ENCODE peak calls at places on chromosome 1, in eight cellular contexts. K is pancreas, C is adipocyte, E is breast epithelium, W is aorta, L is lower lobe of right lung, N is hepatocyte, B is ovary. I is an unnamed sample.

GRCh38 chr1:244636488-244637259 is 16.3 kb upstream of the DESI2 start:
- DNase-seq in K (no peak), C (no peak), E (no peak), W (no peak), L (no peak), N (no peak), B (no peak), I (no peak)

GRCh38 chr1:27863552-27863943 is 8.8 kb upstream of the THEMIS2 start:
- DNase-seq in K (no peak), C (no peak), E (no peak), W (no peak), L (peak; percentile 77), N (no peak), B (no peak), I (no peak)

GRCh38 chr1:3992103-3992556 is 92.1 kb upstream of the C1orf174 start:
- DNase-seq in K (no peak), C (peak; percentile 1), E (peak; percentile 31), W (no peak), L (no peak), N (no peak), B (no peak), I (no peak)

GRCh38 chr1:15002325-15002724 is 151.2 kb upstream of the TMEM51 start:
- DNase-seq in K (no peak), C (no peak), E (no peak), W (no peak), L (no peak), N (no peak), B (no peak), I (no peak)

GRCh38 chr1:100896481-100896982 is 642 bp downstream of the SLC30A7 start:
- DNase-seq in K (peak; percentile 13), C (peak; percentile 77), E (no peak), W (no peak), L (no peak), N (peak; percentile 70), B (no peak), I (no peak)

GRCh38 chr1:210499956-210500355 is 171.3 kb downstream of the HHAT start:
- DNase-seq in K (no peak), C (peak; percentile 4), E (no peak), W (no peak), L (no peak), N (no peak), B (no peak), I (no peak)

GRCh38 chr1:50978852-50979781 is 9.1 kb downstream of the CDKN2C start:
- DNase-seq in K (peak; percentile 32), C (peak; percentile 58), E (no peak), W (no peak), L (no peak), N (no peak), B (no peak), I (no peak)

GRCh38 chr1:213761845-213762407 is 225.8 kb upstream of the PROX1 start:
- DNase-seq in K (no peak), C (no peak), E (no peak), W (no peak), L (no peak), N (no peak), B (no peak), I (no peak)

GRCh38 chr1:172269644-172270043 is 150.8 kb upstream of the C1orf105 start:
- DNase-seq in K (no peak), C (peak; percentile 83), E (no peak), W (no peak), L (no peak), N (peak; percentile 47), B (no peak), I (no peak)

GRCh38 chr1:247345881-247346280 is 14.2 kb upstream of the ZNF496 start:
- DNase-seq in K (no peak), C (no peak), E (no peak), W (no peak), L (no peak), N (no peak), B (no peak), I (no peak)

GRCh38 chr1:4000811-4001251 is 100.8 kb upstream of the C1orf174 start:
- DNase-seq in K (no peak), C (no peak), E (peak; percentile 33), W (no peak), L (no peak), N (no peak), B (no peak), I (no peak)

GRCh38 chr1:81590171-81590570 is 210.6 kb upstream of the ADGRL2 start:
- DNase-seq in K (no peak), C (no peak), E (no peak), W (no peak), L (no peak), N (no peak), B (no peak), I (no peak)

GRCh38 chr1:180923024-180923841 is 10.5 kb downstream of the KIAA1614 start:
- DNase-seq in K (no peak), C (no peak), E (no peak), W (no peak), L (no peak), N (peak; percentile 39), B (no peak), I (no peak)

GRCh38 chr1:25084407-25084806 is 147.9 kb downstream of the SYF2 start:
- DNase-seq in K (no peak), C (no peak), E (no peak), W (no peak), L (no peak), N (no peak), B (no peak), I (no peak)

GRCh38 chr1:1680912-1681273 is 11.7 kb downstream of the SLC35E2B start:
- DNase-seq in K (no peak), C (no peak), E (peak; percentile 53), W (peak; percentile 29), L (peak; percentile 14), N (peak; percentile 71), B (no peak), I (peak; percentile 36)

GRCh38 chr1:58649555-58649954 is 50.3 kb downstream of the MYSM1 start:
- DNase-seq in K (peak; percentile 13), C (no peak), E (no peak), W (no peak), L (no peak), N (no peak), B (no peak), I (no peak)

GRCh38 chr1:111099289-111099688 is 40.6 kb downstream of the DRAM2 start:
- DNase-seq in K (no peak), C (no peak), E (no peak), W (no peak), L (no peak), N (no peak), B (no peak), I (no peak)

GRCh38 chr1:201970334-201971159 is 11.9 kb upstream of the RNPEP start:
- DNase-seq in K (no peak), C (peak; percentile 25), E (no peak), W (no peak), L (no peak), N (no peak), B (no peak), I (no peak)

GRCh38 chr1:29032839-29033238 is 90.9 kb downstream of the TMEM200B start:
- DNase-seq in K (no peak), C (no peak), E (no peak), W (no peak), L (no peak), N (no peak), B (no peak), I (no peak)

GRCh38 chr1:74596770-74597169 is 76.8 kb downstream of the ERICH3 start:
- DNase-seq in K (no peak), C (no peak), E (no peak), W (no peak), L (no peak), N (no peak), B (no peak), I (no peak)

GRCh38 chr1:46223472-46223943 is 20.4 kb downstream of the LURAP1 start:
- DNase-seq in K (peak; percentile 41), C (peak; percentile 93), E (peak; percentile 71), W (peak; percentile 75), L (peak; percentile 69), N (peak; percentile 91), B (peak; percentile 49), I (peak; percentile 69)

GRCh38 chr1:231236131-231236571 is 4.9 kb upstream of the GNPAT start:
- DNase-seq in K (no peak), C (no peak), E (no peak), W (no peak), L (no peak), N (no peak), B (no peak), I (no peak)
- H3K4me1 ChIP-seq in K (peaks cover 28% of the 10 kb centered on the region), C (peaks cover 36% of the 10 kb centered on the region), E (no peaks in the 10 kb centered on the region), W (no peaks in the 10 kb centered on the region), L (peaks cover 15% of the 10 kb centered on the region), N (peaks cover 41% of the 10 kb centered on the region), B (no peaks in the 10 kb centered on the region), I (no peaks in the 10 kb centered on the region)

GRCh38 chr1:18640228-18641004 is 9.8 kb downstream of the PAX7 start:
- DNase-seq in K (no peak), C (no peak), E (no peak), W (no peak), L (no peak), N (no peak), B (no peak), I (no peak)
- H3K4me3 ChIP-seq in K (no peak overlapping the region), C (no peak overlapping the region), E (no peak overlapping the region), W (no peak overlapping the region), L (no peak overlapping the region), N (no peak overlapping the region), B (no peak overlapping the region), I (no peak overlapping the region)

GRCh38 chr1:203629509-203630082 is 3.0 kb downstream of the ATP2B4 start:
- DNase-seq in K (peak; percentile 58), C (peak; percentile 78), E (peak; percentile 65), W (peak; percentile 80), L (peak; percentile 85), N (peak; percentile 84), B (peak; percentile 63), I (no peak)
- H3K4me1 ChIP-seq in K (peaks cover 10% of the 10 kb centered on the region), C (peaks cover 33% of the 10 kb centered on the region), E (peaks cover 4% of the 10 kb centered on the region), W (peaks cover 4% of the 10 kb centered on the region), L (peaks cover 50% of the 10 kb centered on the region), N (peaks cover 40% of the 10 kb centered on the region), B (peaks cover 19% of the 10 kb centered on the region), I (peaks cover 44% of the 10 kb centered on the region)

GRCh38 chr1:235313262-235313661 is 14.7 kb downstream of the ARID4B start:
- DNase-seq in K (no peak), C (no peak), E (no peak), W (no peak), L (no peak), N (no peak), B (no peak), I (no peak)

GRCh38 chr1:235317179-235317578 is 10.8 kb downstream of the ARID4B start:
- DNase-seq in K (no peak), C (peak; percentile 14), E (no peak), W (no peak), L (no peak), N (no peak), B (no peak), I (no peak)

GRCh38 chr1:235315735-235316134 is 12.2 kb downstream of the ARID4B start:
- DNase-seq in K (no peak), C (no peak), E (no peak), W (no peak), L (no peak), N (no peak), B (no peak), I (no peak)

GRCh38 chr1:235313931-235314678 is 13.9 kb downstream of the ARID4B start:
- DNase-seq in K (no peak), C (peak; percentile 34), E (no peak), W (no peak), L (no peak), N (no peak), B (no peak), I (no peak)

DNA sequence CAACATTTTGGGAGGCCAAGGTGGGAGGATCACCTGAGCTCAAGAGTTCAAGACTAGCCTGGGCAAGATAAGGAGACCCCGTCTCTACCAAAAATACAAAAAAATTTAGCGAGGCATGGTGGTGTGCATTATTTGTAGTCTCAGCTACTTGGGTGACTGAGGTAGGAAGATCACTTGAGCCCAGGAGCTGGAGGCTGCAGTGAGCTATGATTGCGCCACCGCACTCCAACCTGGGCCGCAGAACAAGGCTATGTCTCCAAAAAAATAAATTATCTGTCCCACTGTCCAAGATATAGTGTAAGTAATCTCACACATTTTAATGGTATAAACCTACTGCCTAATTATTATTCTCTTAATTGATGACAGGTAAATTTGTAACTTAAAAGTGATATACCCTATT is 12.8 kb downstream of the ARID4B start:
- DNase-seq in K (no peak), C (no peak), E (no peak), W (no peak), L (no peak), N (no peak), B (no peak), I (no peak)
- H3K4me3 ChIP-seq in K (no peak overlapping the region), C (no peak overlapping the region), E (no peak overlapping the region), W (no peak overlapping the region), L (no peak overlapping the region), N (no peak overlapping the region), B (no peak overlapping the region), I (no peak overlapping the region)

I was measured in RWPE2.